ENCODE peak calls at places on chromosome 5, in eight cellular contexts. X is colonic mucosa, B is transverse colon, H is thyroid gland, G is neural progenitor cell, C is BE2C, R is lung, W is left lung. A is an unnamed sample.

GRCh38 chr5:143041461-143041860 is 271.3 kb downstream of the ARHGAP26 start:
- DNase-seq in W (no peak), H (no peak), G (no peak), B (no peak), X (no peak), R (no peak), C (no peak), A (no peak)

GRCh38 chr5:169268019-169268418 is 32.9 kb downstream of the SLIT3 start:
- DNase-seq in C (no peak), R (no peak), B (no peak), H (no peak), X (no peak), W (no peak), G (no peak), A (no peak)

GRCh38 chr5:43627028-43627427 is 24.0 kb downstream of the NNT start:
- DNase-seq in X (peak; percentile 34), H (no peak), G (peak; percentile 71), R (no peak), C (peak; percentile 60), B (peak; percentile 15), W (no peak), A (no peak)

GRCh38 chr5:38259062-38259857 is 901 bp downstream of the EGFLAM start:
- DNase-seq in W (no peak), R (no peak), B (no peak), H (no peak), X (no peak), C (no peak), G (peak; percentile 33), A (no peak)

GRCh38 chr5:142006363-142007236 is 6.2 kb downstream of the GNPDA1 start:
- DNase-seq in H (no peak), R (no peak), W (no peak), G (no peak), B (no peak), C (no peak), X (no peak), A (no peak)

GRCh38 chr5:156170351-156170961 is 156.5 kb upstream of the SGCD start:
- DNase-seq in W (no peak), H (no peak), X (no peak), C (no peak), R (no peak), B (no peak), G (no peak), A (no peak)

GRCh38 chr5:133930061-133930823 is 38.2 kb downstream of the C5orf15 start:
- DNase-seq in X (no peak), C (no peak), B (peak; percentile 31), G (no peak), H (no peak), W (peak; percentile 35), R (no peak), A (no peak)

GRCh38 chr5:128559300-128560297 is 21.6 kb upstream of the FBN2 start:
- DNase-seq in R (no peak), X (no peak), C (no peak), H (no peak), G (no peak), B (no peak), W (no peak), A (no peak)

GRCh38 chr5:95673076-95673475 is 9.7 kb downstream of the SPATA9 start:
- DNase-seq in B (no peak), X (no peak), R (no peak), W (no peak), H (no peak), C (no peak), G (no peak), A (no peak)

GRCh38 chr5:34676409-34676808 is 20.3 kb downstream of the RAI14 start:
- DNase-seq in B (no peak), R (no peak), C (no peak), X (no peak), W (no peak), H (no peak), G (no peak), A (no peak)

GRCh38 chr5:128227984-128228383 is 144.4 kb downstream of the SLC12A2 start:
- DNase-seq in G (no peak), X (no peak), C (no peak), B (no peak), R (no peak), H (no peak), W (no peak), A (no peak)

GRCh38 chr5:173858675-173859121 is 29.5 kb upstream of the CPEB4 start:
- DNase-seq in B (no peak), R (no peak), W (no peak), H (no peak), X (peak; percentile 29), G (no peak), C (no peak), A (no peak)

GRCh38 chr5:141958113-141958512 is at the start of gene PCDH12:
- DNase-seq in X (no peak), B (peak; percentile 13), C (peak; percentile 52), G (no peak), H (peak; percentile 26), W (peak; percentile 80), R (no peak), A (peak; percentile 70)

GRCh38 chr5:178380086-178380485 is 147.5 kb upstream of the PHYKPL start:
- DNase-seq in H (peak; percentile 12), R (no peak), W (peak; percentile 17), B (no peak), X (no peak), C (no peak), G (no peak), A (no peak)

GRCh38 chr5:178313316-178313715 is 80.7 kb upstream of the PHYKPL start:
- DNase-seq in G (no peak), H (no peak), X (no peak), B (no peak), R (no peak), C (no peak), W (peak; percentile 43), A (no peak)

GRCh38 chr5:98909363-98909762 is 19.4 kb downstream of the CHD1 start:
- DNase-seq in R (no peak), W (no peak), H (no peak), G (no peak), B (no peak), C (no peak), X (no peak), A (no peak)

GRCh38 chr5:1200495-1201326 is 684 bp upstream of the SLC6A19 start:
- DNase-seq in R (no peak), W (peak; percentile 75), C (no peak), H (no peak), B (no peak), X (no peak), G (no peak), A (no peak)

GRCh38 chr5:1201327-1202025 is at the start of gene SLC6A19:
- DNase-seq in B (no peak), H (no peak), X (no peak), W (peak; percentile 75), G (no peak), R (no peak), C (peak; percentile 61), A (no peak)

GRCh38 chr5:1202798-1203185 is 1.4 kb downstream of the SLC6A19 start:
- DNase-seq in B (no peak), C (no peak), X (no peak), W (peak; percentile 41), H (no peak), G (no peak), R (no peak), A (no peak)

GRCh38 chr5:1203311-1203967 is 2.0 kb downstream of the SLC6A19 start:
- DNase-seq in B (no peak), H (no peak), W (peak; percentile 59), R (no peak), C (no peak), X (no peak), G (no peak), A (no peak)

DNA sequence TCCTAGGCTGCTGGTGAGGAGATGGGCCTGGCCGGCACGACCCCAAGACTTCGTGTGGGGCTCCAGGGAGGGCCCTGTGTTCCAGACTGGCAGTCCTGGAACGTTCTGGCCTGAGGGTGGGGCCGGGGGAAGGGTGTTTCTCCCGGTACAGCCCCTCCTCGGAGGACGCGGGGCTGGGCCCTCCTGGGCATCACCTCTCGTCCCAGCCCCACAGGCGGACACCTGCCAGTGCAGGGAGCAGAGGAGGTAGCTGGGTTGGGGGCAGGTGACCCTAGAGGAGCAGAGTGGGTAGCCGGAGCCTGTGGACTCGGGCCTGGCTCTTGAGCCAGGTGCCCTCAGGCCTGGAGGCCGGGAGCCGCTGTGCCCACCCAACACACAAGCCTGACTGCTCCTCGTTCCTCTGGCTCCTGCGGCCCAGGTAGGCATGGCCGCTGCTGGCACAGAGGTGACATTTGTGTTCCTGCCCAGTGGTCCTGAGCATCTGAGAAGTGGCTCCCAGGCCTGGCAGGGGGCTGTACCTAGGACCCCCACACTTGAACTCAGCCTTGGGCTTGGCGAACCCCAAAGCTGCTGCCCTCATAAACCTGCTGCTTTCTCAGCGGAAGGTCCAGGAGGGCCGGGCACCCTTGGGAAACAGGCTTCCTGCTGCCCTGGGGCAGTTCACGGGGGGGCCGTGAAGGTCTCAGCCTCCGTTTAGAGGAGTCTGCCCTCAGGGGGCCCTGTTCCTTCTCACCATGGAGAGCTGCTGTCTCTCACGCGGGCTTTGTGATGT is 817 bp downstream of the SLC6A19 start:
- DNase-seq in W (peak; percentile 70), R (no peak), G (no peak), B (no peak), H (no peak), C (no peak), X (no peak), A (no peak)
- H3K4me1 ChIP-seq in W (no peaks in the 10 kb centered on the region), R (no peaks in the 10 kb centered on the region), G (peaks cover 20% of the 10 kb centered on the region), B (no peaks in the 10 kb centered on the region), H (no peaks in the 10 kb centered on the region), C (peaks cover 21% of the 10 kb centered on the region), X (no peaks in the 10 kb centered on the region), A (no peaks in the 10 kb centered on the region)

GRCh38 chr5:36066001-36066539 is 612 bp downstream of the UGT3A2 start:
- DNase-seq in R (no peak), W (no peak), B (no peak), C (no peak), X (no peak), H (no peak), G (peak; percentile 39), A (no peak)
- H3K4me3 ChIP-seq in R (no peak overlapping the region), W (no peak overlapping the region), B (no peak overlapping the region), C (no peak overlapping the region), X (no peak overlapping the region), H (no peak overlapping the region), G (peak overlapping the region; percentile 75), A (peak overlapping the region; percentile 6)

GRCh38 chr5:84272776-84273516 is 111.7 kb downstream of the EDIL3 start:
- DNase-seq in G (peak; percentile 53), R (no peak), X (no peak), H (no peak), B (no peak), W (no peak), C (no peak), A (no peak)

GRCh38 chr5:84273517-84273883 is 111.2 kb downstream of the EDIL3 start:
- DNase-seq in C (no peak), W (no peak), H (no peak), G (no peak), B (no peak), X (no peak), R (no peak), A (no peak)

GRCh38 chr5:84275609-84276008 is 109.1 kb downstream of the EDIL3 start:
- DNase-seq in X (no peak), H (no peak), C (no peak), R (no peak), G (no peak), B (no peak), W (no peak), A (no peak)

GRCh38 chr5:84274585-84275468 is 109.9 kb downstream of the EDIL3 start:
- DNase-seq in X (peak; percentile 59), W (no peak), G (peak; percentile 61), R (no peak), B (peak; percentile 35), H (peak; percentile 50), C (peak; percentile 60), A (no peak)
- TF ChIP-seq CTCF in X (peak; percentile 20), W (peak; percentile 13), G (peak; percentile 75), R (peak; percentile 45), B (peak; percentile 46), H (peak; percentile 50), C (peak; percentile 73), A (peak; percentile 68)

GRCh38 chr5:181243521-181244307 is at the start of gene RACK1:
- DNase-seq in W (peak; percentile 91), B (peak; percentile 90), G (peak; percentile 96), C (peak; percentile 90), R (peak; percentile 92), H (peak; percentile 92), X (peak; percentile 90), A (peak; percentile 86)
- H3K4me1 ChIP-seq in W (peaks cover 58% of the 10 kb centered on the region), B (peaks cover 46% of the 10 kb centered on the region), G (peaks cover 18% of the 10 kb centered on the region), C (peaks cover 9% of the 10 kb centered on the region), R (peaks cover 15% of the 10 kb centered on the region), H (peaks cover 32% of the 10 kb centered on the region), X (peaks cover 9% of the 10 kb centered on the region), A (no peaks in the 10 kb centered on the region)